ENCODE peak calls at places on chromosomes 5 and 9, in five cellular contexts. V, T, Z, D and G are unnamed samples.
A peak's percentile ranks its signal among the peaks of the same experiment; 100 is the strongest.

GRCh38 chr9:123058834-123059233 is 25.4 kb downstream of the GPR21 start:
- DNase-seq in V (no peak), T (no peak), Z (no peak), D (no peak), G (no peak)

GRCh38 chr9:9747787-9748186 is 865.0 kb downstream of the PTPRD start:
- DNase-seq in V (no peak), T (no peak), Z (no peak), D (no peak), G (no peak)

GRCh38 chr5:172640822-172641358 is at the start of gene NEURL1B:
- DNase-seq in V (peak; percentile 52), T (peak; percentile 82), Z (peak; percentile 26), D (peak; percentile 95), G (peak; percentile 83)

GRCh38 chr5:126830061-126830460 is 53.1 kb downstream of the LMNB1 start:
- DNase-seq in V (no peak), T (no peak), Z (no peak), D (no peak), G (no peak)

GRCh38 chr5:102678267-102679058 is 76.6 kb upstream of the PAM start:
- DNase-seq in V (no peak), T (no peak), Z (no peak), D (no peak), G (no peak)

GRCh38 chr5:65072836-65073620 is 304.3 kb downstream of the CWC27 start:
- DNase-seq in V (no peak), T (peak; percentile 35), Z (no peak), D (no peak), G (no peak)

GRCh38 chr5:134590992-134591659 is 41.5 kb downstream of the SAR1B start:
- DNase-seq in V (peak; percentile 88), T (no peak), Z (peak; percentile 79), D (no peak), G (no peak)

GRCh38 chr5:33468811-33469435 is 28.2 kb downstream of the TARS1 start:
- DNase-seq in V (no peak), T (no peak), Z (no peak), D (no peak), G (no peak)

GRCh38 chr9:100590481-100590880 is 12.6 kb downstream of the CAVIN4 start:
- DNase-seq in V (no peak), T (no peak), Z (no peak), D (no peak), G (no peak)

GRCh38 chr5:1523793-1524480 is at the start of gene LPCAT1:
- DNase-seq in V (peak; percentile 42), T (peak; percentile 80), Z (no peak), D (peak; percentile 90), G (peak; percentile 54)

GRCh38 chr5:65172486-65173129 is 309.1 kb downstream of the ADAMTS6 start:
- DNase-seq in V (no peak), T (no peak), Z (no peak), D (no peak), G (no peak)

GRCh38 chr9:28445211-28445610 is 871.9 kb upstream of the C9orf72 start:
- DNase-seq in V (no peak), T (no peak), Z (no peak), D (no peak), G (no peak)

GRCh38 chr9:97997330-97998276 is 14.5 kb downstream of the ANP32B start:
- DNase-seq in V (peak; percentile 69), T (no peak), Z (no peak), D (no peak), G (no peak)

GRCh38 chr9:79684711-79685575 is 113.2 kb downstream of the TLE4 start:
- DNase-seq in V (no peak), T (no peak), Z (no peak), D (no peak), G (no peak)

GRCh38 chr5:93154551-93154950 is 426.5 kb downstream of the NR2F1-AS1 start:
- DNase-seq in V (no peak), T (no peak), Z (no peak), D (no peak), G (no peak)

GRCh38 chr5:53323943-53324642 is 156.3 kb upstream of the FST start:
- DNase-seq in V (no peak), T (no peak), Z (no peak), D (no peak), G (no peak)

GRCh38 chr9:130001185-130001584 is 41.8 kb downstream of the FNBP1 start:
- DNase-seq in V (no peak), T (no peak), Z (no peak), D (no peak), G (no peak)
- H3K27me3 ChIP-seq in V (no peaks in the 10 kb centered on the region), T (no peaks in the 10 kb centered on the region), Z (no peaks in the 10 kb centered on the region), D (no peaks in the 10 kb centered on the region), G (no peaks in the 10 kb centered on the region)

GRCh38 chr9:134049772-134050588 is 17.8 kb downstream of the BRD3 start:
- DNase-seq in V (no peak), T (no peak), Z (no peak), D (no peak), G (no peak)

GRCh38 chr9:134048582-134048968 is 19.3 kb downstream of the BRD3 start:
- DNase-seq in V (no peak), T (no peak), Z (no peak), D (no peak), G (no peak)

GRCh38 chr9:134049236-134049635 is 18.6 kb downstream of the BRD3 start:
- DNase-seq in V (peak; percentile 94), T (no peak), Z (no peak), D (no peak), G (no peak)

GRCh38 chr9:134046894-134047681 is 20.7 kb downstream of the BRD3 start:
- DNase-seq in V (peak; percentile 75), T (no peak), Z (no peak), D (no peak), G (no peak)

GRCh38 chr9:134047868-134048581 is 19.8 kb downstream of the BRD3 start:
- DNase-seq in V (no peak), T (no peak), Z (no peak), D (no peak), G (no peak)
- H3K4me1 ChIP-seq in V (peaks cover 33% of the 10 kb centered on the region), T (no peaks in the 10 kb centered on the region), Z (no peaks in the 10 kb centered on the region), D (no peaks in the 10 kb centered on the region), G (no peaks in the 10 kb centered on the region)

GRCh38 chr5:112625586-112625985 is 112.1 kb upstream of the APC start:
- DNase-seq in V (no peak), T (no peak), Z (no peak), D (no peak), G (no peak)
- TF ChIP-seq CTCF in V (no peak), T (no peak), Z (no peak), D (no peak), G (no peak)

GRCh38 chr9:134294228-134295071 is 31.8 kb upstream of the RXRA start:
- DNase-seq in V (no peak), T (peak; percentile 55), Z (no peak), D (peak; percentile 66), G (peak; percentile 46)

GRCh38 chr9:134293576-134294227 is 32.6 kb upstream of the RXRA start:
- DNase-seq in V (no peak), T (peak; percentile 38), Z (no peak), D (no peak), G (no peak)

GRCh38 chr9:134291452-134291881 is 34.8 kb upstream of the RXRA start:
- DNase-seq in V (peak; percentile 52), T (no peak), Z (no peak), D (no peak), G (no peak)

GRCh38 chr9:134291961-134292871 is 34.0 kb upstream of the RXRA start:
- DNase-seq in V (no peak), T (no peak), Z (no peak), D (no peak), G (no peak)

DNA sequence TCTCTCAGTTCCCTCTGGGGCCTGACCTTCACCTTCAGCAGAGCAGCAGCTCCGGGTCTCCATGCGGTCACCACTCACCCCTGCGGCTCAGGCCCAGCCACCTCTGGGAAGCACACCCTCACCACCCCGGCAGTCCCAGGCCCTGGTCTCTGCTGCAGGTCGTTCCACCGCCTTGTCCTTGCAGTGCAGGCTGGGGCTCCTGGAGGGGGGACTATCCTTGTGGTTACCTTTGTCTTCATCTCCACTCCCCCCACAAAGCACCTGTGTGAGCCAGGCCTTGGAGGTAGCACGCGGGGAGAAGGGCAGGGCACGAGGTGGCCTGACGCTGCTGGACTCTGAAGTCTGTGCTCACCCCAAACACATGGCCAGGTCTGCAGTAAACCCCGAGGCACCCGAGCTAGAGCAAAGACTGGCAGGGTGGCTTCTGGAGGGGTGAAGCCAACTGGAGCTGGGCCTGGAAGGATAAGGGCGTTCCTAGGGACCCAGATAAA is 33.2 kb upstream of the RXRA start:
- DNase-seq in V (no peak), T (no peak), Z (no peak), D (no peak), G (no peak)
- H3K27me3 ChIP-seq in V (no peaks in the 10 kb centered on the region), T (no peaks in the 10 kb centered on the region), Z (no peaks in the 10 kb centered on the region), D (no peaks in the 10 kb centered on the region), G (peaks cover 64% of the 10 kb centered on the region)

GRCh38 chr5:139481122-139481533 is 1.4 kb downstream of the STING1 start:
- DNase-seq in V (no peak), T (peak; percentile 70), Z (no peak), D (no peak), G (peak; percentile 56)
- H3K4me1 ChIP-seq in V (peaks cover 9% of the 10 kb centered on the region), T (peaks cover 8% of the 10 kb centered on the region), Z (peaks cover 26% of the 10 kb centered on the region), D (peaks cover 2% of the 10 kb centered on the region), G (peaks cover 25% of the 10 kb centered on the region)

GRCh38 chr5:50476549-50476948 is 35.5 kb upstream of the EMB start:
- DNase-seq in V (no peak), T (no peak), Z (no peak), D (no peak), G (no peak)
- TF ChIP-seq CTCF in V (no peak), T (no peak), Z (no peak), D (no peak), G (no peak)

DNA sequence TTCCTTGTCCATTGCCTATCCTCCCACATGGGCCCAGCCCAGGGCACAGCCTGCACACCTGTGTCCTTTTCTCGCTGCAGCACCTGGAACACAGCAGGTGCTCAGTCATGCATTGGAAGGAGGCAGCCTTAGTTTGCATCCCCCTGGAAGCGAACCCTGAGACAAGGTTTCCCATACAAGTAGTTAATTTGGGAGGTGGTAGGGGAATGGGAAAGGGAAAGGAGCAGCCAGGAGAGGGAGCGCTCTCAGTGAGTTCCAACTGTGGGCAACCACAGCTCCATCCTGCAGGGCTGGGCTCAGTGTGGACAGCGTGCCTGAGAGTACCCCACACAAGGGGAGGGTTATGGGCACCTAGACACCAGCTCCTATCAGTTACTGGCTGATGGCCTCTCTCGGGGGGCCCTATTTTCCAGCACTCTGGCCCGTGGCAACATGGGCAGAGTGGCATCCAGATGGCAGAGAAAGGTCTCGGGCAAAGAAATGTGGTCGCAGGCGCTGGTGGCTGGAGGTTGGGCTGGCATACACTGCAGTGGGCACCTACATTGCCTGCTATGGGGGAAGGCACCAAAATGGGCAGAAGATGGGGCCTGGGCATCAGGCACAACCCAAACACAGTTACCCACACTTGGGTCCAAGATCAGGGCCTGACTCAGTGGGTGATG is 50.1 kb downstream of the TSPAN17 start:
- DNase-seq in V (no peak), T (no peak), Z (no peak), D (peak; percentile 26), G (no peak)
- H3K27me3 ChIP-seq in V (peaks cover 14% of the 10 kb centered on the region), T (no peaks in the 10 kb centered on the region), Z (peaks cover 8% of the 10 kb centered on the region), D (no peaks in the 10 kb centered on the region), G (peaks cover 96% of the 10 kb centered on the region)